ENCODE peak calls at places on chromosomes 6 and 20, in nine cellular contexts. One of them, this sample, is unnamed.

GRCh38 chr20:58389324-58389967 is 417 bp downstream of the VAPB start:
- DNase-seq in nephron progenitor cell: peak
- DNase-seq in CD4-positive, alpha-beta T cell: no peak
- DNase-seq in GM10248: peak
- DNase-seq in hepatocyte: peak
- DNase-seq in endothelial cell: peak
- DNase-seq in neural crest cell: no peak
- DNase-seq in left lung: peak
- DNase-seq in Calu3: peak
- DNase-seq in this sample: peak

GRCh38 chr6:35544748-35545361 is 32.2 kb upstream of the TULP1 start:
- DNase-seq in neural crest cell: no peak
- DNase-seq in endothelial cell: no peak
- DNase-seq in nephron progenitor cell: no peak
- DNase-seq in GM10248: no peak
- DNase-seq in CD4-positive, alpha-beta T cell: no peak
- DNase-seq in Calu3: no peak
- DNase-seq in left lung: no peak
- DNase-seq in hepatocyte: no peak
- DNase-seq in this sample: no peak

GRCh38 chr6:76221525-76221924 is 149.1 kb upstream of the IMPG1 start:
- DNase-seq in endothelial cell: no peak
- DNase-seq in Calu3: no peak
- DNase-seq in CD4-positive, alpha-beta T cell: no peak
- DNase-seq in GM10248: peak
- DNase-seq in left lung: no peak
- DNase-seq in nephron progenitor cell: no peak
- DNase-seq in hepatocyte: no peak
- DNase-seq in neural crest cell: no peak
- DNase-seq in this sample: no peak

GRCh38 chr6:28090902-28091586 is 10.7 kb downstream of the ZNF165 start:
- DNase-seq in neural crest cell: no peak
- DNase-seq in hepatocyte: no peak
- DNase-seq in CD4-positive, alpha-beta T cell: no peak
- DNase-seq in GM10248: no peak
- DNase-seq in nephron progenitor cell: no peak
- DNase-seq in Calu3: no peak
- DNase-seq in left lung: peak
- DNase-seq in endothelial cell: no peak
- DNase-seq in this sample: no peak

GRCh38 chr20:32823078-32823477 is 3.3 kb downstream of the MAPRE1 start:
- DNase-seq in CD4-positive, alpha-beta T cell: no peak
- DNase-seq in left lung: no peak
- DNase-seq in Calu3: peak
- DNase-seq in endothelial cell: no peak
- DNase-seq in hepatocyte: peak
- DNase-seq in nephron progenitor cell: no peak
- DNase-seq in GM10248: no peak
- DNase-seq in neural crest cell: no peak
- DNase-seq in this sample: no peak

GRCh38 chr6:28710466-28711191 is 184.9 kb downstream of the GPX5 start:
- DNase-seq in nephron progenitor cell: no peak
- DNase-seq in endothelial cell: peak
- DNase-seq in hepatocyte: peak
- DNase-seq in left lung: no peak
- DNase-seq in neural crest cell: no peak
- DNase-seq in Calu3: no peak
- DNase-seq in GM10248: no peak
- DNase-seq in CD4-positive, alpha-beta T cell: no peak
- DNase-seq in this sample: no peak

GRCh38 chr6:14288910-14289309 is 171.3 kb downstream of the CD83 start:
- DNase-seq in nephron progenitor cell: no peak
- DNase-seq in left lung: no peak
- DNase-seq in CD4-positive, alpha-beta T cell: no peak
- DNase-seq in neural crest cell: no peak
- DNase-seq in hepatocyte: no peak
- DNase-seq in Calu3: no peak
- DNase-seq in endothelial cell: no peak
- DNase-seq in GM10248: no peak
- DNase-seq in this sample: no peak

GRCh38 chr6:23137596-23137995 is 568.2 kb downstream of the HDGFL1 start:
- DNase-seq in CD4-positive, alpha-beta T cell: no peak
- DNase-seq in left lung: no peak
- DNase-seq in hepatocyte: peak
- DNase-seq in Calu3: no peak
- DNase-seq in neural crest cell: no peak
- DNase-seq in endothelial cell: no peak
- DNase-seq in GM10248: no peak
- DNase-seq in nephron progenitor cell: no peak
- DNase-seq in this sample: no peak

GRCh38 chr6:143397229-143398222 is 53.0 kb downstream of the ADAT2 start:
- DNase-seq in endothelial cell: peak
- DNase-seq in GM10248: no peak
- DNase-seq in Calu3: peak
- DNase-seq in nephron progenitor cell: peak
- DNase-seq in hepatocyte: peak
- DNase-seq in CD4-positive, alpha-beta T cell: no peak
- DNase-seq in left lung: peak
- DNase-seq in neural crest cell: no peak
- DNase-seq in this sample: peak

GRCh38 chr6:85417336-85417735 is 32.5 kb upstream of the NT5E start:
- DNase-seq in CD4-positive, alpha-beta T cell: no peak
- DNase-seq in left lung: no peak
- DNase-seq in nephron progenitor cell: no peak
- DNase-seq in endothelial cell: no peak
- DNase-seq in neural crest cell: no peak
- DNase-seq in Calu3: no peak
- DNase-seq in GM10248: no peak
- DNase-seq in hepatocyte: no peak
- DNase-seq in this sample: no peak

GRCh38 chr20:4919047-4919704 is 82.1 kb downstream of the SLC23A2 start:
- DNase-seq in nephron progenitor cell: no peak
- DNase-seq in neural crest cell: no peak
- DNase-seq in endothelial cell: no peak
- DNase-seq in GM10248: no peak
- DNase-seq in Calu3: no peak
- DNase-seq in left lung: no peak
- DNase-seq in CD4-positive, alpha-beta T cell: no peak
- DNase-seq in hepatocyte: no peak
- DNase-seq in this sample: no peak

GRCh38 chr6:52333840-52334200 is 28.1 kb upstream of the PAQR8 start:
- DNase-seq in endothelial cell: no peak
- DNase-seq in left lung: no peak
- DNase-seq in neural crest cell: no peak
- DNase-seq in CD4-positive, alpha-beta T cell: no peak
- DNase-seq in hepatocyte: no peak
- DNase-seq in nephron progenitor cell: no peak
- DNase-seq in GM10248: no peak
- DNase-seq in Calu3: no peak
- DNase-seq in this sample: no peak

GRCh38 chr20:38833154-38833856 is 27.8 kb downstream of the PPP1R16B start:
- DNase-seq in neural crest cell: no peak
- DNase-seq in nephron progenitor cell: no peak
- DNase-seq in Calu3: no peak
- DNase-seq in hepatocyte: no peak
- DNase-seq in GM10248: peak
- DNase-seq in endothelial cell: no peak
- DNase-seq in left lung: no peak
- DNase-seq in CD4-positive, alpha-beta T cell: no peak
- DNase-seq in this sample: no peak

GRCh38 chr6:5998741-5999687 is 7.7 kb downstream of the NRN1 start:
- DNase-seq in GM10248: no peak
- DNase-seq in hepatocyte: no peak
- DNase-seq in Calu3: no peak
- DNase-seq in left lung: peak
- DNase-seq in endothelial cell: peak
- DNase-seq in nephron progenitor cell: peak
- DNase-seq in neural crest cell: peak
- DNase-seq in CD4-positive, alpha-beta T cell: no peak
- DNase-seq in this sample: no peak

GRCh38 chr20:50932016-50932338 is 740 bp upstream of the ADNP start:
- DNase-seq in CD4-positive, alpha-beta T cell: no peak
- DNase-seq in nephron progenitor cell: no peak
- DNase-seq in Calu3: no peak
- DNase-seq in neural crest cell: no peak
- DNase-seq in left lung: no peak
- DNase-seq in endothelial cell: no peak
- DNase-seq in GM10248: no peak
- DNase-seq in hepatocyte: no peak
- DNase-seq in this sample: no peak

GRCh38 chr20:51437182-51437923 is 105.2 kb downstream of the NFATC2 start:
- DNase-seq in left lung: no peak
- DNase-seq in endothelial cell: no peak
- DNase-seq in neural crest cell: no peak
- DNase-seq in GM10248: no peak
- DNase-seq in CD4-positive, alpha-beta T cell: no peak
- DNase-seq in hepatocyte: no peak
- DNase-seq in Calu3: no peak
- DNase-seq in nephron progenitor cell: no peak
- DNase-seq in this sample: no peak

GRCh38 chr20:62390306-62391164 is 3.6 kb downstream of the RPS21 start:
- DNase-seq in GM10248: no peak
- DNase-seq in endothelial cell: no peak
- DNase-seq in Calu3: no peak
- DNase-seq in CD4-positive, alpha-beta T cell: no peak
- DNase-seq in left lung: no peak
- DNase-seq in neural crest cell: no peak
- DNase-seq in hepatocyte: no peak
- DNase-seq in nephron progenitor cell: no peak
- DNase-seq in this sample: no peak

GRCh38 chr6:130115036-130115435 is 96.7 kb downstream of the L3MBTL3 start:
- DNase-seq in hepatocyte: no peak
- DNase-seq in left lung: no peak
- DNase-seq in endothelial cell: no peak
- DNase-seq in GM10248: peak
- DNase-seq in Calu3: no peak
- DNase-seq in neural crest cell: no peak
- DNase-seq in nephron progenitor cell: no peak
- DNase-seq in CD4-positive, alpha-beta T cell: no peak
- DNase-seq in this sample: no peak

GRCh38 chr6:75418233-75418632 is 75.4 kb downstream of the FILIP1 start:
- DNase-seq in nephron progenitor cell: no peak
- DNase-seq in Calu3: peak
- DNase-seq in endothelial cell: no peak
- DNase-seq in hepatocyte: no peak
- DNase-seq in GM10248: no peak
- DNase-seq in CD4-positive, alpha-beta T cell: no peak
- DNase-seq in neural crest cell: no peak
- DNase-seq in left lung: no peak
- DNase-seq in this sample: no peak

GRCh38 chr6:169825558-169826225 is 74.3 kb downstream of the ERMARD start:
- DNase-seq in left lung: no peak
- DNase-seq in hepatocyte: no peak
- DNase-seq in CD4-positive, alpha-beta T cell: no peak
- DNase-seq in GM10248: no peak
- DNase-seq in Calu3: no peak
- DNase-seq in neural crest cell: no peak
- DNase-seq in endothelial cell: no peak
- DNase-seq in nephron progenitor cell: no peak
- DNase-seq in this sample: peak

GRCh38 chr6:115485400-115485799 is 575.3 kb downstream of the FRK start:
- DNase-seq in hepatocyte: no peak
- DNase-seq in nephron progenitor cell: no peak
- DNase-seq in endothelial cell: no peak
- DNase-seq in neural crest cell: no peak
- DNase-seq in CD4-positive, alpha-beta T cell: no peak
- DNase-seq in left lung: no peak
- DNase-seq in GM10248: no peak
- DNase-seq in Calu3: no peak
- DNase-seq in this sample: no peak
- TF ChIP-seq CTCF in hepatocyte: no peak
- TF ChIP-seq CTCF in nephron progenitor cell: no peak
- TF ChIP-seq CTCF in endothelial cell: no peak
- TF ChIP-seq CTCF in neural crest cell: no peak
- TF ChIP-seq CTCF in CD4-positive, alpha-beta T cell: no peak
- TF ChIP-seq CTCF in left lung: no peak
- TF ChIP-seq CTCF in GM10248: no peak
- TF ChIP-seq CTCF in Calu3: no peak
- TF ChIP-seq CTCF in this sample: no peak

GRCh38 chr6:99425647-99426453 is 742 bp upstream of the PNISR start:
- DNase-seq in Calu3: peak
- DNase-seq in GM10248: peak
- DNase-seq in CD4-positive, alpha-beta T cell: peak
- DNase-seq in endothelial cell: peak
- DNase-seq in left lung: peak
- DNase-seq in hepatocyte: peak
- DNase-seq in neural crest cell: peak
- DNase-seq in nephron progenitor cell: peak
- DNase-seq in this sample: peak
- TF ChIP-seq CTCF in Calu3: peak
- TF ChIP-seq CTCF in GM10248: peak
- TF ChIP-seq CTCF in CD4-positive, alpha-beta T cell: no peak
- TF ChIP-seq CTCF in endothelial cell: no peak
- TF ChIP-seq CTCF in left lung: no peak
- TF ChIP-seq CTCF in hepatocyte: peak
- TF ChIP-seq CTCF in neural crest cell: peak
- TF ChIP-seq CTCF in nephron progenitor cell: peak
- TF ChIP-seq CTCF in this sample: peak

GRCh38 chr6:358847-359246 is 32.7 kb upstream of the IRF4 start:
- DNase-seq in GM10248: no peak
- DNase-seq in Calu3: no peak
- DNase-seq in endothelial cell: no peak
- DNase-seq in nephron progenitor cell: no peak
- DNase-seq in hepatocyte: no peak
- DNase-seq in neural crest cell: no peak
- DNase-seq in CD4-positive, alpha-beta T cell: no peak
- DNase-seq in left lung: no peak
- DNase-seq in this sample: no peak
- TF ChIP-seq CTCF in GM10248: no peak
- TF ChIP-seq CTCF in Calu3: no peak
- TF ChIP-seq CTCF in endothelial cell: no peak
- TF ChIP-seq CTCF in nephron progenitor cell: no peak
- TF ChIP-seq CTCF in hepatocyte: no peak
- TF ChIP-seq CTCF in neural crest cell: no peak
- TF ChIP-seq CTCF in CD4-positive, alpha-beta T cell: no peak
- TF ChIP-seq CTCF in left lung: no peak
- TF ChIP-seq CTCF in this sample: no peak

DNA sequence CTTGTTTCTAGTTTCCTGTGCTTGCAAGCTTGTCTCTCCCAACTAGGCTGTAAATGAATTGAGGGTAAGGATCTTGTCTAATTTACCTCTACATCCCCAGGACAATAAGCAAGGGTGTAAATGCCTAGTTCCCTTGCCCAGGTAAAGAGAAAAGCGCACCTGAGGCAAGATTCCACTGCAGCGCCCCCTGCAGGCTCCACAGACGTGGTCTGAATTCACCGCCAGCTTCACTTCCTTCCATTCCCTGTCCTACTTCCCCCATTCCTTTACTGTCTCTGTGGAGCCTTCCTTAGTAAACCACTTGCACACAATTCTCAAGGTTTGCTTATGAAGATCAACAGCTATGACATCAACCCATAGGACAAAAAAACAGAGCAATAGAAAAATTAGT is 42.3 kb downstream of the ANKEF1 start:
- DNase-seq in nephron progenitor cell: peak
- DNase-seq in GM10248: no peak
- DNase-seq in CD4-positive, alpha-beta T cell: no peak
- DNase-seq in endothelial cell: peak
- DNase-seq in neural crest cell: no peak
- DNase-seq in hepatocyte: peak
- DNase-seq in left lung: no peak
- DNase-seq in Calu3: peak
- DNase-seq in this sample: no peak
- TF ChIP-seq CTCF in nephron progenitor cell: peak
- TF ChIP-seq CTCF in GM10248: no peak
- TF ChIP-seq CTCF in CD4-positive, alpha-beta T cell: no peak
- TF ChIP-seq CTCF in endothelial cell: peak
- TF ChIP-seq CTCF in neural crest cell: peak
- TF ChIP-seq CTCF in hepatocyte: peak
- TF ChIP-seq CTCF in left lung: no peak
- TF ChIP-seq CTCF in Calu3: peak
- TF ChIP-seq CTCF in this sample: peak

GRCh38 chr6:31776961-31777666 is at the start of gene VWA7:
- DNase-seq in nephron progenitor cell: peak
- DNase-seq in GM10248: peak
- DNase-seq in hepatocyte: peak
- DNase-seq in left lung: peak
- DNase-seq in neural crest cell: no peak
- DNase-seq in Calu3: peak
- DNase-seq in endothelial cell: no peak
- DNase-seq in CD4-positive, alpha-beta T cell: peak
- DNase-seq in this sample: peak
- TF ChIP-seq CTCF in nephron progenitor cell: no peak
- TF ChIP-seq CTCF in GM10248: no peak
- TF ChIP-seq CTCF in hepatocyte: no peak
- TF ChIP-seq CTCF in left lung: no peak
- TF ChIP-seq CTCF in neural crest cell: no peak
- TF ChIP-seq CTCF in Calu3: peak
- TF ChIP-seq CTCF in endothelial cell: no peak
- TF ChIP-seq CTCF in CD4-positive, alpha-beta T cell: no peak
- TF ChIP-seq CTCF in this sample: no peak